ENCODE peak calls at places on chromosomes 3 and 15, in eight cellular contexts. K is GM03348; X is NCI-H1105 treated with DMSO at 0.1 percent for 48 hours; Z is thoracic aorta; T is activated naive CD4-positive, alpha-beta T cell; Y is iris pigment epithelial cell; I is DMS153; H is stimulated activated CD4-positive, alpha-beta T cell treated with anti-CD3 and anti-CD28 coated beads, TNF-alpha, amount 100 ng/mL, for 4 hours. N is an unnamed sample.

GRCh38 chr3:49670940-49671290 is 3.2 kb upstream of the APEH start:
- DNase-seq in H (no peak), X (no peak), Z (no peak), I (no peak), T (no peak), K (no peak), Y (no peak), N (no peak)

GRCh38 chr15:60392601-60392985 is 5.2 kb downstream of the ANXA2 start:
- DNase-seq in H (no peak), Y (peak), T (no peak), X (no peak), Z (no peak), I (no peak), K (no peak), N (peak)

GRCh38 chr3:170327040-170327808 is 30.3 kb upstream of the SKIL start:
- DNase-seq in I (no peak), X (no peak), T (no peak), Y (no peak), H (no peak), Z (no peak), K (no peak), N (no peak)

GRCh38 chr3:43960448-43960840 is 269.7 kb downstream of the ABHD5 start:
- DNase-seq in Z (no peak), X (peak), Y (peak), H (no peak), T (no peak), K (no peak), I (peak), N (peak)

GRCh38 chr3:101846709-101847108 is 2.6 kb upstream of the NFKBIZ start:
- DNase-seq in H (no peak), I (no peak), Z (no peak), T (no peak), X (no peak), Y (no peak), K (no peak), N (no peak)

GRCh38 chr3:193347507-193348501 is 30.7 kb downstream of the ATP13A5 start:
- DNase-seq in K (no peak), Z (no peak), X (peak), T (no peak), Y (no peak), H (no peak), I (peak), N (peak)

GRCh38 chr15:51448592-51449494 is 107.4 kb downstream of the GLDN start:
- DNase-seq in T (no peak), H (no peak), I (no peak), X (no peak), Y (peak), K (no peak), Z (no peak), N (no peak)

GRCh38 chr15:25775317-25775912 is 87.7 kb downstream of the ATP10A start:
- DNase-seq in K (peak), Z (no peak), T (no peak), H (no peak), X (no peak), I (no peak), Y (peak), N (no peak)

GRCh38 chr3:143826296-143826695 is 22.0 kb downstream of the SLC9A9 start:
- DNase-seq in I (no peak), Z (no peak), X (no peak), Y (no peak), H (no peak), T (no peak), K (no peak), N (no peak)

GRCh38 chr3:192372001-192372400 is 355.3 kb downstream of the FGF12 start:
- DNase-seq in I (no peak), Y (no peak), X (peak), K (no peak), Z (no peak), T (no peak), H (no peak), N (no peak)

GRCh38 chr15:41483115-41483514 is 10.6 kb upstream of the ITPKA start:
- DNase-seq in Z (no peak), X (no peak), Y (peak), H (no peak), T (no peak), I (no peak), K (no peak), N (no peak)